ENCODE peak calls at places on chromosomes 12 and 14, in five cellular contexts. One of them, this sample, is unnamed.

GRCh38 chr14:53044486-53044885 is 93.6 kb upstream of the FERMT2 start:
- DNase-seq in fibroblast of lung: peak
- DNase-seq in neural crest cell: no peak
- DNase-seq in A549: no peak
- DNase-seq in kidney epithelial cell: no peak
- DNase-seq in this sample: no peak

GRCh38 chr14:95891742-95892141 is 15.1 kb downstream of the TUNAR start:
- DNase-seq in A549: peak
- DNase-seq in fibroblast of lung: peak
- DNase-seq in kidney epithelial cell: peak
- DNase-seq in neural crest cell: no peak
- DNase-seq in this sample: no peak

GRCh38 chr12:88185988-88186387 is 43.9 kb downstream of the TMTC3 start:
- DNase-seq in kidney epithelial cell: peak
- DNase-seq in neural crest cell: no peak
- DNase-seq in A549: peak
- DNase-seq in fibroblast of lung: peak
- DNase-seq in this sample: peak

GRCh38 chr12:22684526-22685118 is 59.7 kb downstream of the ETNK1 start:
- DNase-seq in neural crest cell: no peak
- DNase-seq in fibroblast of lung: peak
- DNase-seq in A549: peak
- DNase-seq in kidney epithelial cell: no peak
- DNase-seq in this sample: no peak

GRCh38 chr12:57806677-57807076 is 11.9 kb downstream of the AVIL start:
- DNase-seq in neural crest cell: no peak
- DNase-seq in fibroblast of lung: no peak
- DNase-seq in A549: no peak
- DNase-seq in kidney epithelial cell: no peak
- DNase-seq in this sample: no peak

GRCh38 chr14:105126126-105126969 is 42.2 kb downstream of the JAG2 start:
- DNase-seq in neural crest cell: no peak
- DNase-seq in A549: no peak
- DNase-seq in kidney epithelial cell: no peak
- DNase-seq in fibroblast of lung: no peak
- DNase-seq in this sample: no peak

GRCh38 chr12:75631809-75632208 is 120.4 kb upstream of the KRR1 start:
- DNase-seq in A549: no peak
- DNase-seq in neural crest cell: no peak
- DNase-seq in fibroblast of lung: no peak
- DNase-seq in kidney epithelial cell: no peak
- DNase-seq in this sample: no peak

GRCh38 chr12:111046896-111047295 is 126.5 kb upstream of the MYL2 start:
- DNase-seq in kidney epithelial cell: no peak
- DNase-seq in A549: no peak
- DNase-seq in neural crest cell: no peak
- DNase-seq in fibroblast of lung: no peak
- DNase-seq in this sample: no peak

GRCh38 chr12:110270125-110270962 is 10.7 kb upstream of the ATP2A2 start:
- DNase-seq in fibroblast of lung: peak
- DNase-seq in neural crest cell: no peak
- DNase-seq in A549: peak
- DNase-seq in kidney epithelial cell: no peak
- DNase-seq in this sample: peak

GRCh38 chr12:40622246-40622838 is 69.9 kb upstream of the CNTN1 start:
- DNase-seq in neural crest cell: peak
- DNase-seq in A549: peak
- DNase-seq in fibroblast of lung: peak
- DNase-seq in kidney epithelial cell: peak
- DNase-seq in this sample: peak
- TF ChIP-seq CTCF in neural crest cell: peak
- TF ChIP-seq CTCF in A549: peak
- TF ChIP-seq CTCF in fibroblast of lung: peak
- TF ChIP-seq CTCF in kidney epithelial cell: peak
- TF ChIP-seq CTCF in this sample: no peak

DNA sequence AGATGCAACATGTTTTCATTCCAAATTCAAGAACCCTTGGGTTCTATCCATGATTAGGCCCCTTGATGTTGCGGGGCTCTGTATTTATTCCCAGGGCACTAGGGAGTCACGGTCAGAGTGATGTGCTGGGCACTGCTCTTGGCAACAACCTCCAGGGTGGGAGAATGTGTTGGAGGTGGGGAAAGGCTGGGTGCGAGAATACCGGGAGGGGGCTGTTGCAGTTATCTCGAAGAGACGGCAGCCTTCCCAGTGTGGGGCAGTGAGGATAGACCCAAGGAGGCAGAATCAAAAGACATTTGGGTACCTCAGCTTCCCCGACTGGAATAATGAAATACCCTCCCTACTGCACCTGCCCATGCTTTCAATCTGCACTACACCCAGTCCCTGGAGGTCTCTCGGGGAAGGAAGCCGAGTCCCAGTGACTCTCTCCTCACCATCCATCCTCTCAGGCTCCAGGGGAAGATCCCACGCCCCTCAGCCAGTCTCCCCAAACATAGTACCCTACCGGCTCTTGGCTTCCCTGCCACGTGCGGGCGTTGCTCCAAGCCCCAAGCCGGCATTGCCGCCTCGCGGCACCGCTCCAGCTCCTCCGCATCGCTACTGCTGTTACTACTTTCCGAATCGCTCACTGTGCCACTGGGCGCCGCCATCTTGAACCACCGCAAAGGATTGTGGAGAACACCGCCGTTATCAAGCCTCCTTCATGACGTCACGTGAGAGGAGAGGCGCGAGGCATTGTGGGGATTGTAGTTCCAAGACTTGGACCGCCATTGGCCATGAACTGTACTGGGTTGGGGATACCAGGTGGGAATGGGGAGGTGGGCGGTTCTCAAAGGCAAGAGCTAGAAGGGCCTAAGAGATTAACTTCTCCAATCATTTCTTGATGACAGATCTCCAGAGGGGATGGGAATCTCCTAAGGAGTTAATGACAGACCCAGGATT is at the start of gene C12orf43:
- DNase-seq in A549: peak
- DNase-seq in kidney epithelial cell: peak
- DNase-seq in neural crest cell: peak
- DNase-seq in fibroblast of lung: peak
- DNase-seq in this sample: peak
- TF ChIP-seq CTCF in A549: no peak
- TF ChIP-seq CTCF in kidney epithelial cell: no peak
- TF ChIP-seq CTCF in neural crest cell: no peak
- TF ChIP-seq CTCF in fibroblast of lung: no peak
- TF ChIP-seq CTCF in this sample: no peak

GRCh38 chr12:66143868-66144267 is 13.3 kb upstream of the LLPH start:
- DNase-seq in A549: no peak
- DNase-seq in fibroblast of lung: no peak
- DNase-seq in neural crest cell: no peak
- DNase-seq in kidney epithelial cell: no peak
- DNase-seq in this sample: no peak

GRCh38 chr12:66154776-66155175 is 15.0 kb downstream of the TMBIM4 start:
- DNase-seq in neural crest cell: no peak
- DNase-seq in kidney epithelial cell: no peak
- DNase-seq in fibroblast of lung: peak
- DNase-seq in A549: no peak
- DNase-seq in this sample: no peak

GRCh38 chr12:66144796-66145754 is 14.5 kb upstream of the LLPH start:
- DNase-seq in fibroblast of lung: peak
- DNase-seq in A549: peak
- DNase-seq in kidney epithelial cell: peak
- DNase-seq in neural crest cell: no peak
- DNase-seq in this sample: peak

GRCh38 chr12:66152732-66153131 is 17.1 kb downstream of the TMBIM4 start:
- DNase-seq in fibroblast of lung: peak
- DNase-seq in kidney epithelial cell: no peak
- DNase-seq in A549: no peak
- DNase-seq in neural crest cell: no peak
- DNase-seq in this sample: no peak

GRCh38 chr12:66149702-66150398 is 19.3 kb upstream of the LLPH start:
- DNase-seq in neural crest cell: no peak
- DNase-seq in fibroblast of lung: no peak
- DNase-seq in A549: no peak
- DNase-seq in kidney epithelial cell: no peak
- DNase-seq in this sample: no peak
- TF ChIP-seq CTCF in neural crest cell: peak
- TF ChIP-seq CTCF in fibroblast of lung: peak
- TF ChIP-seq CTCF in A549: no peak
- TF ChIP-seq CTCF in kidney epithelial cell: peak
- TF ChIP-seq CTCF in this sample: no peak

DNA sequence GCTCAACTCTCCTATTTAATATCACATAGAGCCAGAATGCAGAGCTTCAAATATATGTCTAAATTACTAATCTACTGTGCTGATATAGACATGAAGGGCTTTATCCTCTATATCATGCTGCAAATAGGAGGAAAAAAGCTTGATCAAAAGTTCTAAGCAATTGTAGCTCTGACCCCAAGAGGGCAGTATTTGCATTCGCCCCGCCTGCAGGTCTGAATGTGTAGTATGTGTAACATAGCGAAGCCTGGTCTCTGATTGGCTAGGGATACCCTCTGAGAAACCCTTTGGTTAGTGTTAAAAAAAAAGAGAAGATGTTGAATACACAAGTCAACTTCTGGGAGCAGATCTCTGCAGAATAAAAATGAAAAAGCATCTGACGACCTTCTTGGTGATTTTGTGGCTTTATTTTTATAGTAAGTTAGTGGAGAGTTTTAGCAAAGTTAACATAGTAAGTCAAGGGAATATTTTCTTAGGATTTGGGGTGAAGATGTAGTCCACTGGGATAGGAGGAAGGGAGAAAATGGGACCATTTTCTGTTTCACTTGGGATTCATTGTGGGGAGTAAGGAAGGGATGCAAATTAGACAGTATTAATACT is 151.6 kb upstream of the OR4E1 start:
- DNase-seq in neural crest cell: peak
- DNase-seq in fibroblast of lung: no peak
- DNase-seq in kidney epithelial cell: no peak
- DNase-seq in A549: peak
- DNase-seq in this sample: peak
- TF ChIP-seq CTCF in neural crest cell: peak
- TF ChIP-seq CTCF in fibroblast of lung: peak
- TF ChIP-seq CTCF in kidney epithelial cell: peak
- TF ChIP-seq CTCF in A549: peak
- TF ChIP-seq CTCF in this sample: peak

DNA sequence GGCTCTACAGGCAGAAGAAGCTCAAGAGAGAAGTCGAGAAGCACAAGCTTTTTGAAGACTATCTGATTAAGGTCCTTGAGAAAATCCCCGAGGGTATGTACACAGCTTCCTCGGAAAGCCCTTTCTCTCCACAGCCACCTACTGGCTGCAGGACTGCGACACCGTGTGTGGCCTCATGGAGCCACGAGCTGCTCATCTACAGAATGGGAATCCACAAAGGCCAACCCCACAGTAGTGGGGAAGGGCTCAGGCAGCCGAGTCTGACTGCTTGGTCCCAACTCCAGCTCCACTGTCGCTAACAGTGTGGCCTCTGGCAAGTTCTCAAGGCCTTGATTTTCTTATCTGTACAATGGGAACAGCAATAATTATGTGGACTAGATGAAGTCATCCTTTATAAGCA is 2.5 kb downstream of the CCDC197 start:
- DNase-seq in A549: no peak
- DNase-seq in fibroblast of lung: no peak
- DNase-seq in kidney epithelial cell: no peak
- DNase-seq in neural crest cell: no peak
- DNase-seq in this sample: no peak
- TF ChIP-seq CTCF in A549: no peak
- TF ChIP-seq CTCF in fibroblast of lung: no peak
- TF ChIP-seq CTCF in kidney epithelial cell: no peak
- TF ChIP-seq CTCF in neural crest cell: no peak
- TF ChIP-seq CTCF in this sample: no peak

GRCh38 chr12:47819544-47819901 is 180 bp downstream of the HDAC7 start:
- DNase-seq in kidney epithelial cell: no peak
- DNase-seq in A549: no peak
- DNase-seq in neural crest cell: no peak
- DNase-seq in fibroblast of lung: no peak
- DNase-seq in this sample: no peak

GRCh38 chr12:47818701-47819543 is 781 bp downstream of the HDAC7 start:
- DNase-seq in A549: peak
- DNase-seq in fibroblast of lung: no peak
- DNase-seq in kidney epithelial cell: no peak
- DNase-seq in neural crest cell: peak
- DNase-seq in this sample: peak

GRCh38 chr12:47821346-47821706 is 1.6 kb upstream of the HDAC7 start:
- DNase-seq in fibroblast of lung: no peak
- DNase-seq in A549: no peak
- DNase-seq in kidney epithelial cell: no peak
- DNase-seq in neural crest cell: no peak
- DNase-seq in this sample: no peak

GRCh38 chr12:47820631-47821345 is 1.1 kb upstream of the HDAC7 start:
- DNase-seq in fibroblast of lung: peak
- DNase-seq in neural crest cell: peak
- DNase-seq in kidney epithelial cell: peak
- DNase-seq in A549: peak
- DNase-seq in this sample: peak

GRCh38 chr12:47819902-47820630 is at the start of gene HDAC7:
- DNase-seq in fibroblast of lung: peak
- DNase-seq in A549: peak
- DNase-seq in kidney epithelial cell: no peak
- DNase-seq in neural crest cell: peak
- DNase-seq in this sample: peak
- TF ChIP-seq CTCF in fibroblast of lung: no peak
- TF ChIP-seq CTCF in A549: no peak
- TF ChIP-seq CTCF in kidney epithelial cell: no peak
- TF ChIP-seq CTCF in neural crest cell: no peak
- TF ChIP-seq CTCF in this sample: no peak

GRCh38 chr12:124379938-124380754 is 85.3 kb downstream of the RFLNA start:
- DNase-seq in kidney epithelial cell: no peak
- DNase-seq in neural crest cell: no peak
- DNase-seq in fibroblast of lung: peak
- DNase-seq in A549: peak
- DNase-seq in this sample: no peak
- TF ChIP-seq CTCF in kidney epithelial cell: peak
- TF ChIP-seq CTCF in neural crest cell: peak
- TF ChIP-seq CTCF in fibroblast of lung: peak
- TF ChIP-seq CTCF in A549: peak
- TF ChIP-seq CTCF in this sample: no peak

This sample was measured in Calu3.